ENCODE peak calls at places on chromosomes 16 and 17, in five cellular contexts. C is HepG2, N is K562, M is HEK293T, U is SK-N-SH. E is an unnamed sample.

GRCh38 chr17:42750730-42751356 is 6.0 kb upstream of the EZH1 start:
- DNase-seq in C (no peak), N (peak), M (no peak), U (no peak), E (no peak)

GRCh38 chr16:60741810-60742209 is 1294.4 kb downstream of the CDH8 start:
- DNase-seq in C (no peak), N (no peak), M (no peak), U (no peak), E (no peak)

GRCh38 chr17:58277107-58277506 is 3.6 kb downstream of the MPO start:
- DNase-seq in C (no peak), N (peak), M (peak), U (no peak), E (no peak)

GRCh38 chr17:33732116-33732515 is 439.0 kb upstream of the ASIC2 start:
- DNase-seq in C (peak), N (peak), M (peak), U (no peak), E (no peak)

GRCh38 chr17:62797959-62798358 is 10.2 kb downstream of the MARCHF10 start:
- DNase-seq in C (no peak), N (no peak), M (no peak), U (no peak), E (no peak)

GRCh38 chr16:7456221-7456620 is 123.6 kb downstream of the RBFOX1 start:
- DNase-seq in C (no peak), N (no peak), M (no peak), U (no peak), E (no peak)

GRCh38 chr16:21339927-21340326 is 61.8 kb upstream of the CRYM start:
- DNase-seq in C (no peak), N (no peak), M (no peak), U (no peak), E (no peak)

GRCh38 chr16:67396159-67396774 is 3.0 kb upstream of the TPPP3 start:
- DNase-seq in C (peak), N (peak), M (peak), U (peak), E (no peak)

GRCh38 chr17:39737761-39738567 is at the start of gene GRB7:
- DNase-seq in C (peak), N (peak), M (no peak), U (peak), E (no peak)

GRCh38 chr16:1677339-1677738 is 740 bp upstream of the JPT2 start:
- DNase-seq in C (no peak), N (peak), M (no peak), U (no peak), E (no peak)

GRCh38 chr16:354286-354881 is 1.9 kb upstream of the AXIN1 start:
- DNase-seq in C (no peak), N (no peak), M (no peak), U (no peak), E (no peak)

GRCh38 chr17:60750645-60751044 is 73.0 kb downstream of the BCAS3 start:
- DNase-seq in C (no peak), N (no peak), M (no peak), U (no peak), E (no peak)

GRCh38 chr16:2686912-2687507 is 4.7 kb downstream of the KCTD5 start:
- DNase-seq in C (no peak), N (peak), M (no peak), U (no peak), E (peak)

GRCh38 chr17:40548982-40549680 is 16.1 kb downstream of the CCR7 start:
- DNase-seq in C (peak), N (no peak), M (no peak), U (peak), E (no peak)

GRCh38 chr17:79114455-79115301 is 40.1 kb downstream of the ENGASE start:
- DNase-seq in C (no peak), N (no peak), M (peak), U (peak), E (no peak)
- TF ChIP-seq FOXM1 in C (no peak), N (no peak), M (no peak), U (no peak), E (no peak)

GRCh38 chr17:4854181-4854681 is 21.1 kb downstream of the MINK1 start:
- DNase-seq in C (peak), N (no peak), M (no peak), U (no peak), E (no peak)
- TF ChIP-seq FOXM1 in C (no peak), N (no peak), M (no peak), U (no peak), E (no peak)

DNA sequence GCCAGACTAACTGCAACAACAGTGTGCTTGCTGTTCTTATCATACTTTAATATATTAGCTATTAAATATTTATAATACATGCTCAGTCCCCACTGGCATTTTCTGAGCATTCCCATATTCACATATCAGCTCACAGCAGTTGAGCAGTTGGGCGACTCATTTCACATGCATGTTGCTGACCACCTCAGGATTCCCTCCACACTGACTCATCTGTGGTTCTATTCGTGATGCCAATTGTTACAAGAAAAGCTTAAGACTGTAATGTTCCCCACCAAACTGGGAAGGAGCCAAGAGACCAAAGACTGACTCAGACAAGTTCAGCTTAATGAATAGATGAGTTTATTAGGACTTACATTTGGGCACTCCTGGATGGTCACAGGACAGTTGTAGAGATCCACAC is 100.3 kb upstream of the KIF2B start:
- DNase-seq in C (no peak), N (no peak), M (no peak), U (no peak), E (no peak)
- TF ChIP-seq FOXM1 in C (no peak), N (no peak), M (no peak), U (peak), E (no peak)

DNA sequence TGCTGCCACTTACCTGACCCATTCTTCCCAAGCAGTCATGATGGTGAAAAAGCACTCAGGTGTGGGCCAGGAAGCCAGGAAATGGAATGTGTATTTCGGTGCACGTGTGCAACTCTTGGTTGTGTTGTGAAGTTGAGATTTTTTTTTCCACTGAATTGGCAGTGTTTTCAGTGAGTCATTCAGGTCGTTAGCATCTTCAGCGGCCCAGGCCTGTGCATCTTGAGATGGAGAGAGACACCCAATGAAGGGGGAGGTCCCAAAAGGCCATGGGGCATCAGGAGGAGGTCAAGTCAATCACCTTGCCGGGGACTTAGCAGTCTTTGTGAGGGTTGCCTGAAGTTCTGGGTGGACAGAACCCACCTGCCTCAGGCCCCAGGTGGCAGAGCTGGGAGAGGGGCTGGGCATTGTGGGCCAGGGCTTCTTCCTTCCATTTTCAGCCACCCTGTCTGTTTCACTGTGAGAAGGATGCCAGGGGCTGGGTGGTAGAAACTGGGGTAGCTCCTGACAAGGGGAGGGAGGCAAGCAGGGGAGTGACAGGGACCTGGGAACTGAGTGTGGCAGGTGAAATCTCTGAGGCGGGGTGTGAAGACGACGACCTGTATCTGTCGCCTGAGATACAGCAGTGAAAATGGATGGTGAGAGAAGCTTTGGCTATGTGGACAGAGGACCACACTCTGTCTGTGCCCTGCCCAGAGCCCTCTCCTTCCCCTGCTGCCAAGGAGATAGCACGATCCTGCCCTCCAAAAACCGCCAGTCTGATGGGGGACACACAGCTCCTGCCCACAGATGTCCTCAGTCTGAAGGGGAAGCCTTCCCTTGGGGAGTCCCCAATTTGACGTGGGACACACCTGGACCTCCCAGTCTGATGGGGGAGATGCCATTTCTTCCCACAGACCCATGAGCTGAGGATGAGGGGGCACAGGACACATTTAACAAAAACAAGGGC is 11.8 kb downstream of the TBKBP1 start:
- DNase-seq in C (no peak), N (no peak), M (no peak), U (no peak), E (no peak)
- TF ChIP-seq FOXM1 in C (no peak), N (no peak), M (no peak), U (no peak), E (no peak)

DNA sequence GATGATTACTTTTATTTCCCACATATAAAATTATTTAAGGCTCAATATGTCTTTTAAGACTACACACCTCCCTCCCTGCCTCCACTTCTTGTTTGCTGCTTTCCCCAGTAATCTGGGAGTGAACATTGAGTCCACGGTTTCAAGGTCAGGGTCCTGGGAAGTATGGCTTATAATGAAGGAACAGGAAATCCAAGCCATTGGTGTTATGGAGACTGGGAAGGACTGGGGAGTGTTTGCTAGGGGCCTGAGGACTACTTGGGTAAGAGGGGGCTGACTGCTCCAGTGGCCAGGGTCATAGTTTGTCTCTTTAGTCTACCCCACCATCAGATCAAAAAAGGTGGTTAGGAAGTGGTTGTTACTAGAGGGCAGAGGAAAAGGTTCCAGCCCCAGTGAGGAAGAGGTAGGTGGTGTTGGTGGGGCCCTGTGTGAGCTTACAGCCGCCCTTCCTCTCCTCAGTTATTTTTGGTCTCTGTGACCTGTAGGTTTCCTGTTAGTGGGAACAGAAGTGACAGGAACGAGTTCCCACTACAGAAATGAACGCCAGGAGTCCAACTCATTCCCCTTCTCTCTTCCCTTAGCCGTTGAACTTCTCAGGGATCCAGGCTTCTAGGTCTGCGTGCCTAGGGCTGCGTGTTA is 742 bp upstream of the SLC16A13 start:
- DNase-seq in C (no peak), N (no peak), M (no peak), U (no peak), E (no peak)
- TF ChIP-seq FOXM1 in C (no peak), N (no peak), M (no peak), U (no peak), E (peak)